ENCODE peak calls at places on chromosomes 5 and 9, in nine cellular contexts. K, S, Q, B, O, L, Y, W and N are unnamed samples.

GRCh38 chr5:38853753-38854470 is 8.1 kb downstream of the OSMR start:
- DNase-seq in K (no peak), S (no peak), Q (no peak), B (peak; percentile 94), O (peak; percentile 51), L (no peak), Y (no peak), W (no peak), N (no peak)

GRCh38 chr5:198516-198915 is 7.2 kb downstream of the LRRC14B start:
- DNase-seq in K (peak; percentile 69), S (no peak), Q (no peak), B (no peak), O (no peak), L (no peak), Y (no peak), W (no peak), N (no peak)

GRCh38 chr5:162768962-162769464 is 668.4 kb upstream of the CCNG1 start:
- DNase-seq in K (no peak), S (no peak), Q (no peak), B (no peak), O (no peak), L (no peak), Y (no peak), W (no peak), N (no peak)

GRCh38 chr5:123496892-123497291 is 15.1 kb upstream of the CSNK1G3 start:
- DNase-seq in K (no peak), S (no peak), Q (no peak), B (peak; percentile 46), O (no peak), L (no peak), Y (no peak), W (peak; percentile 16), N (no peak)

GRCh38 chr9:27033815-27034403 is 28.4 kb upstream of the LRRC19 start:
- DNase-seq in K (no peak), S (peak; percentile 3), Q (peak; percentile 30), B (peak; percentile 53), O (peak; percentile 18), L (peak; percentile 18), Y (peak; percentile 67), W (peak; percentile 54), N (peak; percentile 39)

GRCh38 chr9:122206118-122207046 is 22.4 kb downstream of the LHX6 start:
- DNase-seq in K (peak; percentile 54), S (no peak), Q (no peak), B (peak; percentile 80), O (no peak), L (no peak), Y (no peak), W (no peak), N (no peak)

GRCh38 chr5:14526493-14526892 is 55.1 kb upstream of the OTULINL start:
- DNase-seq in K (no peak), S (no peak), Q (no peak), B (no peak), O (no peak), L (no peak), Y (no peak), W (no peak), N (no peak)

GRCh38 chr5:158139161-158139560 is 280.2 kb upstream of the CLINT1 start:
- DNase-seq in K (no peak), S (no peak), Q (no peak), B (no peak), O (no peak), L (no peak), Y (no peak), W (no peak), N (no peak)

GRCh38 chr5:180133971-180134508 is 62.5 kb upstream of the RNF130 start:
- DNase-seq in K (peak; percentile 66), S (no peak), Q (no peak), B (no peak), O (no peak), L (no peak), Y (no peak), W (no peak), N (no peak)

GRCh38 chr5:66898241-66899039 is 298.2 kb downstream of the CD180 start:
- DNase-seq in K (no peak), S (no peak), Q (no peak), B (peak; percentile 54), O (no peak), L (no peak), Y (no peak), W (peak; percentile 19), N (no peak)

GRCh38 chr9:120951960-120952630 is 25.5 kb upstream of the TRAF1 start:
- DNase-seq in K (no peak), S (no peak), Q (no peak), B (no peak), O (no peak), L (no peak), Y (no peak), W (no peak), N (no peak)

GRCh38 chr9:11319477-11320060 is 706.8 kb upstream of the PTPRD start:
- DNase-seq in K (no peak), S (no peak), Q (no peak), B (no peak), O (no peak), L (no peak), Y (no peak), W (no peak), N (no peak)

GRCh38 chr9:4321554-4321953 is 21.7 kb upstream of the GLIS3 start:
- DNase-seq in K (no peak), S (no peak), Q (no peak), B (peak; percentile 40), O (no peak), L (no peak), Y (no peak), W (no peak), N (no peak)

GRCh38 chr5:139392678-139393496 is 2.0 kb downstream of the PROB1 start:
- DNase-seq in K (peak; percentile 97), S (no peak), Q (no peak), B (no peak), O (peak; percentile 66), L (no peak), Y (no peak), W (peak; percentile 49), N (peak; percentile 55)

GRCh38 chr5:66882592-66883227 is 286.5 kb downstream of the MAST4 start:
- DNase-seq in K (no peak), S (no peak), Q (no peak), B (peak; percentile 72), O (no peak), L (no peak), Y (no peak), W (no peak), N (no peak)

GRCh38 chr9:98087420-98088354 is 31.2 kb downstream of the NANS start:
- DNase-seq in K (peak; percentile 86), S (peak; percentile 36), Q (no peak), B (peak; percentile 20), O (no peak), L (peak; percentile 54), Y (peak; percentile 69), W (peak; percentile 84), N (peak; percentile 73)

GRCh38 chr5:98798371-98798770 is 24.9 kb downstream of the RGMB start:
- DNase-seq in K (no peak), S (no peak), Q (no peak), B (no peak), O (no peak), L (no peak), Y (no peak), W (no peak), N (no peak)

GRCh38 chr9:117704024-117704575 is at the start of gene TLR4:
- DNase-seq in K (peak; percentile 90), S (no peak), Q (no peak), B (no peak), O (no peak), L (peak; percentile 28), Y (peak; percentile 81), W (peak; percentile 45), N (peak; percentile 30)

GRCh38 chr5:112854651-112855050 is 6.4 kb upstream of the SRP19 start:
- DNase-seq in K (no peak), S (no peak), Q (no peak), B (no peak), O (no peak), L (no peak), Y (no peak), W (no peak), N (no peak)
- TF ChIP-seq CTCF in K (no peak), S (no peak), Q (no peak), B (no peak), O (no peak), L (no peak), Y (no peak), W (no peak), N (no peak)

DNA sequence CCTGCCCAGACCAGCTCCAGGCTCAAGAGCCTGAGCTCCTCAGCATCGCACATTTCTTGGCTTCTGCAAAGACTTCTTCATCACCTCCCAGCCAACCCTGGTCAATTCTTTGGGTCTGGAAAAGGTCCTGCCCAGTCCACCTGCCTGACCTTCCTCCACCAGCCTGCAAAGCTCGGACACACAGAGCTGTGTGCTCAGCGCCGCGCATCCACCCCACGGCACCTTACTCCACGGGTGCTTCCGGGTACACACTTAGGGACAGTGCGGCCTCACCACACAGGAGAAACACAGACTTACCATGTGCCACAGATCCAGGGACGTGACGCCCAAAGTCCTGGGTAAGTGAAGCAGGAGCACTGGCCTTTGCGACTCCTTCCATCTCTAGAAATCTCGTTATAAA is 97.3 kb downstream of the KCNT1 start:
- DNase-seq in K (no peak), S (no peak), Q (no peak), B (no peak), O (no peak), L (no peak), Y (no peak), W (no peak), N (no peak)
- TF ChIP-seq POLR2A in K (no peak), S (no peak), Q (no peak), B (no peak), O (no peak), L (no peak), Y (no peak), W (no peak), N (no peak)

DNA sequence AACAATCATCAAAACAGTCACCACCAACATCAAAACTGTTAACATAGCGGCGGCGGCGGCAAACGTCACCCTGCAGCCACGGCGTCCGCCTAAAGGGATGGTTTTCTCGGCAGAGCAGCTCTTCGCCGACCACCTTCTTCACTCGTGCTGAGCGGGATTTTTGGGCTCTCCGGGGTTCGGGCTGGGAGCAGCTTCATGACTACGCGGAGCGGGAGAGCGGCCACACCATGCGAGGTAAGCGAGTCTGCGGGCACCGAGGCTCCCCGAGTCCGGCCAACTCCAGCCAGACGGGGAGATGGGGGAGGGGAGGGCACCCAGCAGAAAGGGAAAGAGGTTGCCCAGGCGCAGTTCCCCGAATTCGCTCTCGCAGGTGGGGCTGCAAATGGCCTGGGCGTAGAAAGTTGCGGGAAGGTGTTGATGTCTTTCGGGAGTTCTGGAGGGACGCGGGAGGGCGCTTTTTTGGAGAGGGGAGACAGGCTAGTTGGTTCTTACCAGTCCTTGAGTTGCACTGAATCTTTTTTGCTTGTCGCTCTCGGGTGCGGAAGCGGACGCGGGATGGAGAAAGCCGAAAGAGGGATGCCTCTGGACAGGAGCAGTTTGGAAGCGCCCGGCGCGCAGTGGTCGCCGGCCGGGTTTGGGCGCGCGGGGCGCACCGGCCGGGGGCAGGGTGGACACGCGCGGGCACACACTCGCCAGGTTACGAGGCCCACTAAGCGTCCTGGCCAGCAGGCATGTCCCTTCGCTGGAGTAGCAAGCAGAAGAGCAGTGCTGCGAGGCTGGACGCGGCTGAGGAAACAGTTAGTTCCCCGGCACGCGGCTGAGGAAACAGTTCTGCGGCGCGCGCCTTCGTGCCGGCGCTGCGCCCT is 848 bp downstream of the RORB start:
- DNase-seq in K (peak; percentile 77), S (no peak), Q (no peak), B (no peak), O (no peak), L (no peak), Y (no peak), W (peak; percentile 57), N (no peak)
- TF ChIP-seq CTCF in K (no peak), S (no peak), Q (no peak), B (no peak), O (no peak), L (no peak), Y (no peak), W (no peak), N (no peak)

GRCh38 chr9:129460323-129461261 is 160.3 kb downstream of the C9orf50 start:
- DNase-seq in K (peak; percentile 98), S (peak; percentile 57), Q (peak; percentile 94), B (peak; percentile 98), O (peak; percentile 90), L (peak; percentile 99), Y (peak; percentile 99), W (peak; percentile 99), N (peak; percentile 93)
- TF ChIP-seq POLR2A in K (no peak), S (peak; percentile 43), Q (peak; percentile 58), B (peak; percentile 90), O (no peak), L (peak; percentile 89), Y (peak; percentile 42), W (peak; percentile 52), N (peak; percentile 80)